ENCODE peak calls at places on chromosomes 13 and 19, in seven cellular contexts. W is PC-3, M is BE2C, N is hepatocyte, G is A549, X is body of pancreas, T is tibial artery. B is an unnamed sample.

GRCh38 chr13:19810151-19810550 is 27.4 kb upstream of the PSPC1 start:
- DNase-seq in X (no peak), G (no peak), M (no peak), T (no peak), W (no peak), N (no peak), B (no peak)

GRCh38 chr19:38686530-38686888 is 39.1 kb downstream of the ACTN4 start:
- DNase-seq in W (no peak), X (no peak), N (no peak), T (no peak), M (no peak), G (no peak), B (no peak)

GRCh38 chr19:52451241-52451640 is 2.1 kb upstream of the ZNF578 start:
- DNase-seq in T (no peak), X (no peak), W (no peak), M (no peak), G (no peak), N (no peak), B (no peak)

GRCh38 chr13:101398191-101398590 is 18.1 kb downstream of the NALCN start:
- DNase-seq in X (no peak), G (no peak), N (no peak), M (no peak), W (peak; percentile 29), T (no peak), B (no peak)

GRCh38 chr13:29594710-29595379 is 643 bp downstream of the SLC7A1 start:
- DNase-seq in N (peak; percentile 77), G (peak; percentile 30), M (peak; percentile 79), X (peak; percentile 66), W (peak; percentile 47), T (peak; percentile 87), B (peak; percentile 59)

GRCh38 chr19:12766051-12766521 is 9.3 kb downstream of the HOOK2 start:
- DNase-seq in N (peak; percentile 85), W (peak; percentile 79), X (peak; percentile 83), M (peak; percentile 92), G (peak; percentile 84), T (peak; percentile 86), B (peak; percentile 92)

GRCh38 chr19:45424191-45425058 is 708 bp upstream of the ERCC1 start:
- DNase-seq in N (peak; percentile 87), G (peak; percentile 95), X (peak; percentile 81), M (peak; percentile 82), W (peak; percentile 95), T (peak; percentile 84), B (peak; percentile 69)

GRCh38 chr19:55809381-55810058 is 22.3 kb downstream of the NLRP11 start:
- DNase-seq in T (no peak), W (peak; percentile 80), X (peak; percentile 88), M (peak; percentile 84), G (peak; percentile 94), N (peak; percentile 41), B (peak; percentile 12)

GRCh38 chr19:40607311-40607871 is 6.2 kb downstream of the LTBP4 start:
- DNase-seq in W (no peak), T (peak; percentile 69), N (no peak), G (no peak), M (no peak), X (no peak), B (no peak)

GRCh38 chr13:33453911-33454310 is 168.4 kb upstream of the STARD13 start:
- DNase-seq in M (no peak), X (no peak), W (peak; percentile 63), G (peak; percentile 6), T (no peak), N (no peak), B (no peak)

GRCh38 chr19:58350001-58350801 is 3.1 kb downstream of the A1BG start:
- DNase-seq in N (no peak), G (no peak), T (no peak), X (no peak), M (no peak), W (no peak), B (no peak)

GRCh38 chr13:32791545-32792172 is 205.4 kb downstream of the PDS5B start:
- DNase-seq in N (no peak), T (no peak), G (peak; percentile 3), X (no peak), M (no peak), W (peak; percentile 59), B (no peak)

GRCh38 chr13:50521191-50521590 is 322.3 kb downstream of the DLEU7 start:
- DNase-seq in G (no peak), T (no peak), X (no peak), M (no peak), N (no peak), W (no peak), B (no peak)

GRCh38 chr19:52963229-52963760 is 614 bp upstream of the ZNF816 start:
- DNase-seq in M (peak; percentile 11), W (no peak), G (no peak), X (no peak), N (peak; percentile 44), T (peak; percentile 66), B (no peak)

GRCh38 chr13:51806571-51806970 is 2.6 kb upstream of the DHRS12 start:
- DNase-seq in G (peak; percentile 35), W (peak; percentile 6), T (no peak), M (peak; percentile 55), X (peak; percentile 94), N (no peak), B (no peak)

GRCh38 chr19:2867025-2867991 is at the start of gene ZNF556:
- DNase-seq in M (peak; percentile 98), G (peak; percentile 19), N (no peak), T (no peak), X (no peak), W (peak; percentile 25), B (no peak)

GRCh38 chr13:52374873-52375411 is 31.0 kb downstream of the THSD1 start:
- DNase-seq in X (no peak), T (no peak), W (no peak), M (no peak), N (no peak), G (no peak), B (no peak)

GRCh38 chr19:48571378-48572162 is 19.6 kb downstream of the SULT2B1 start:
- DNase-seq in N (no peak), G (peak; percentile 86), W (no peak), T (no peak), M (no peak), X (no peak), B (no peak)

GRCh38 chr13:76852991-76853390 is 33.2 kb downstream of the KCTD12 start:
- DNase-seq in M (no peak), G (no peak), N (no peak), W (peak; percentile 82), T (no peak), X (no peak), B (no peak)

GRCh38 chr19:4171676-4172075 is 10.7 kb downstream of the SIRT6 start:
- DNase-seq in M (no peak), X (no peak), T (no peak), N (no peak), G (no peak), W (no peak), B (no peak)

GRCh38 chr13:42876810-42877550 is 95.6 kb downstream of the FAM216B start:
- DNase-seq in X (no peak), W (peak; percentile 68), G (no peak), N (no peak), M (no peak), T (no peak), B (no peak)

GRCh38 chr13:43629691-43630480 is 156.9 kb downstream of the ENOX1 start:
- DNase-seq in M (no peak), X (no peak), N (no peak), T (no peak), W (no peak), G (no peak), B (no peak)

DNA sequence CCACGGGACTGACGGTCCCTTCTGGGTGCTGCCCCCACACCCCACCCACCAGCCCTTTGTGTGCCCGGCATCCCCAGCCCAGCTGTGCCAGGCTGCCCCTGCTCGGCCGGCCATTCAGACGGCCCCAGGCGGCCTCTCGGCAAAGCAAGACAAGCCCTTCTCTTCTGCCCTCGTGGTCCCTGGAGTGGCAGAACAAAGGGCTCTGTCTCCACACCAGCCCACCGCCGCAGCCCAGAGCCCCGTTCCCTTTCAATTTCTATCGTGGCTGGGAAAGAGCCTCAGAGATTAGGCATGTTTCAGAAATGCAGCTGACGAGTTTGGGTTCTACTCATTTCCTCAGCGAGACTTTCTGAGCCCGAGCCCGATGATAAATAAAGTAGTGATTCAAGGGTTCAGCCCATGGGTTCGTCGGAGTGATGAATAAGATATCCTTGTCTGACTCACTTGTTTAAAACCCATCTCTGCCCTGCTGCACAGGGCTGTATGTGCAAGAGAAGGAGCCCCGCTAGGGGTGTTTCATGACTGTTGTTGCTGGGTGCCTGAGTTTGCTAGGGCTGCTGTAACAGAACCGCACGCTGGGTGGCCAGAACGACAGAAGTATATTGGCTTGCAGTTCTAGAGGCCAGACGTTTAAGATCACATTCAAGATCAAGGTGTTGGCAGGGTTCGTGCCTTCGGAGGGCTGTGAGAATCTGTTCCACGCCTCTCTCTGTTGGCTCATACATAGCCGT is 4.3 kb downstream of the MYO9B start:
- DNase-seq in T (peak; percentile 90), X (peak; percentile 65), G (peak; percentile 90), M (peak; percentile 87), N (peak; percentile 80), W (peak; percentile 96), B (peak; percentile 86)
- H3K4me1 ChIP-seq in T (peaks cover 85% of the 10 kb centered on the region), X (peaks cover 32% of the 10 kb centered on the region), G (peaks cover 31% of the 10 kb centered on the region), M (no peaks in the 10 kb centered on the region), N (peaks cover 9% of the 10 kb centered on the region), W (peaks cover 26% of the 10 kb centered on the region), B (peaks cover 24% of the 10 kb centered on the region)

DNA sequence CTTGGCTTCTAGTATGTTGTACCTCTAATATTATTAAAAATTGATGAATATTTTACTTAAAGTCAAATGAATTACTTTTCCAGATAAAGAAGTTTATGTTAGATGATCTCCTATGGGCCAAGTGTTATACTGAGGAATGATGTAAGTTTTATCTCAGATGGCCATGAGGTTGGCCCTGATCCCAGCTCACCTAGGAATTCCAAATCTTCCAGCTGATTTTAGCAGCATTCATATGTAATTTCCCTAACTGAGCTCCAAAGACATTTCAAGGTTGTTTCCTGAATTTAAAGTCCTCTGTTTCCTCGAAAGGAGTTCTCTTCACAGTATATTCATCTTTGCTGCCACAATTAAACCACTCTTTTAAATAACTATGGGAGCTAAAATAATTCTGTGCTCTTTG is 1670.4 kb upstream of the SPRY2 start:
- DNase-seq in X (no peak), T (no peak), G (no peak), M (no peak), W (no peak), N (no peak), B (no peak)
- H3K9me3 ChIP-seq in X (no peaks in the 10 kb centered on the region), T (no peaks in the 10 kb centered on the region), G (no peaks in the 10 kb centered on the region), M (no peaks in the 10 kb centered on the region), W (no peaks in the 10 kb centered on the region), N (no peaks in the 10 kb centered on the region), B (no peaks in the 10 kb centered on the region)

DNA sequence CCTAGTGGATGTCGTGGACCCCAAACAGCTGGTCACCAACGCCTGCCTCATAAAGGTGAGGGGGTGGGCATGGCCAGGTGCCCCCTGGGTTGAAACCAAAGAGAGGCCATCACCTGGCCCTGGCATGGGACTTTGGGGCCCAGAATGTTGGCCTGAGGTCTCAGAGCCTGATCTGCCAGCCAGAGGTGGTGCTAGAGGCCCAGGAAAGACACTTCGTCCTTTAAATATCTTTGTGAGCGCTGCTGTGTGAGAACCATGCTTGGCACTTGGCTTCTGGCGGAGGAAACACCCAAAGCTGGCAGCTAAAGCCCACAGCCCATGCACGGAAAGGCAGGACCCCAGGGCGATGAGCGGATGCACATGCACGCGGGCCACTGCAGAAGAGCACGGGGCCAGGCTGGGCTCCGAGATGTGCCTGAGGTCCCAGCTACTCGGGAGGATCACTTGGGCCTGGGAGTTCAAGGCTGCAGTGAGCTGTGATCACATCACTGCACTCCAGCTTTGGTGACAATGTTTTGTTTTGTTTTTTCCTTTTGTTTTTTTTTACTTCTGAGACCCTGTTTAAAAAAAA is 4.3 kb upstream of the ADM5 start:
- DNase-seq in G (no peak), N (no peak), M (no peak), X (no peak), W (no peak), T (no peak), B (no peak)
- TF ChIP-seq CTCF in G (no peak), N (no peak), M (no peak), X (no peak), W (no peak), T (no peak), B (no peak)

GRCh38 chr13:20825476-20825875 is 51.7 kb upstream of the EEF1AKMT1 start:
- DNase-seq in M (no peak), N (no peak), W (no peak), G (no peak), T (no peak), X (no peak), B (no peak)
- H3K4me1 ChIP-seq in M (no peaks in the 10 kb centered on the region), N (no peaks in the 10 kb centered on the region), W (no peaks in the 10 kb centered on the region), G (peaks cover 3% of the 10 kb centered on the region), T (peaks cover 23% of the 10 kb centered on the region), X (no peaks in the 10 kb centered on the region), B (peaks cover 5% of the 10 kb centered on the region)

B was measured in heart left ventricle.